ENCODE peak calls at places on chromosomes 4 and X, in eight cellular contexts. O is lung; R is keratinocyte; F is CD8-positive, alpha-beta T cell; S is NT2/D1; E is psoas muscle; I is upper lobe of right lung; Q is CD8-positive, alpha-beta memory T cell. P is an unnamed sample.

GRCh38 chrX:119756926-119757635 is 1.3 kb upstream of the SOWAHD start:
- DNase-seq in I (no peak), S (no peak), Q (no peak), O (no peak), E (no peak), F (no peak), R (no peak), P (no peak)

GRCh38 chr4:19748470-19748869 is 503.2 kb upstream of the SLIT2 start:
- DNase-seq in S (no peak), E (no peak), R (no peak), I (no peak), Q (no peak), O (peak; percentile 56), F (no peak), P (no peak)

GRCh38 chr4:2194556-2194955 is 47.4 kb downstream of the HAUS3 start:
- DNase-seq in F (no peak), S (no peak), Q (no peak), E (no peak), I (no peak), R (no peak), O (no peak), P (no peak)

GRCh38 chr4:83112678-83113428 is 1.7 kb downstream of the PLAC8 start:
- DNase-seq in R (no peak), Q (no peak), I (no peak), F (peak; percentile 33), E (no peak), O (no peak), S (no peak), P (no peak)

GRCh38 chr4:8645753-8646124 is 53.2 kb downstream of the CPZ start:
- DNase-seq in I (peak; percentile 51), Q (no peak), S (no peak), F (no peak), R (no peak), E (no peak), O (no peak), P (no peak)

GRCh38 chr4:48254381-48255072 is 15.1 kb downstream of the TEC start:
- DNase-seq in Q (no peak), F (no peak), S (no peak), I (no peak), O (peak; percentile 50), R (no peak), E (no peak), P (no peak)

GRCh38 chrX:16060252-16060651 is 63.1 kb upstream of the GRPR start:
- DNase-seq in O (no peak), F (no peak), S (no peak), E (no peak), Q (no peak), I (no peak), R (no peak), P (no peak)

GRCh38 chr4:114272226-114272625 is 292.8 kb upstream of the ARSJ start:
- DNase-seq in F (no peak), E (no peak), Q (no peak), R (peak; percentile 71), I (no peak), S (no peak), O (no peak), P (no peak)

GRCh38 chr4:89837385-89837995 is 529 bp upstream of the SNCA start:
- DNase-seq in O (no peak), I (no peak), F (no peak), E (no peak), R (peak; percentile 11), Q (no peak), S (peak; percentile 8), P (no peak)

GRCh38 chrX:10617964-10618342 is 2.4 kb downstream of the MID1 start:
- DNase-seq in I (no peak), O (peak; percentile 56), E (no peak), S (no peak), F (no peak), R (no peak), Q (no peak), P (no peak)

GRCh38 chr4:20813698-20814097 is 113.4 kb downstream of the PACRGL start:
- DNase-seq in Q (no peak), F (no peak), E (no peak), I (no peak), R (no peak), S (no peak), O (no peak), P (no peak)

GRCh38 chr4:80202784-80203553 is 5.7 kb downstream of the PRDM8 start:
- DNase-seq in R (no peak), O (no peak), Q (peak; percentile 40), F (peak; percentile 51), E (no peak), I (peak; percentile 68), S (no peak), P (peak; percentile 42)

GRCh38 chr4:123046096-123046495 is 123.7 kb upstream of the NUDT6 start:
- DNase-seq in I (no peak), O (no peak), S (no peak), Q (no peak), R (no peak), E (no peak), F (no peak), P (no peak)

GRCh38 chr4:123055943-123056342 is 133.5 kb upstream of the NUDT6 start:
- DNase-seq in I (no peak), O (no peak), R (no peak), E (no peak), Q (no peak), S (no peak), F (no peak), P (no peak)

GRCh38 chr4:123052007-123052406 is 129.6 kb upstream of the NUDT6 start:
- DNase-seq in Q (no peak), F (no peak), O (no peak), E (no peak), S (no peak), I (no peak), R (no peak), P (no peak)

DNA sequence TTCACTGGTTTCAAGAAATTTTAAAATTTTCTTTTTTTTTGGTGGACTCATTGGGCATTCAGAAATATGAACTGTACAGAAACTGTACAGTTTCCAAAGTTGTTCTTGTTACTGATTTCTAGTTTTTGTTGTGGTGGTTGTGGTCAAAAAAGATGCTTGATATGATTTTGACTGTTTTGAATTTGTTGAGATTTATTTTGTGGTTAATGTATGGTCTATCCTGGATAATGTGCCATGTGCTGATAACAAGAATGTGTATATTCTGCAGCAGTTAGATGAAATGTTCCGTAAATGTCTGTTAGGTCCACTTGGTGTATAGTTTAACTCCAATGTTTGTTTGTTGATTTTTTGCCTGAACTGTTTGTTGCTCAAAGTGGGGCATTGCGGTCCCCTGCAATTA is 127.6 kb upstream of the NUDT6 start:
- DNase-seq in O (no peak), Q (no peak), E (no peak), R (no peak), S (no peak), F (no peak), I (no peak), P (no peak)
- H3K9me3 ChIP-seq in O (peaks cover 11% of the 10 kb centered on the region), Q (peaks cover 11% of the 10 kb centered on the region), E (peaks cover 38% of the 10 kb centered on the region), R (no peaks in the 10 kb centered on the region), S (peaks cover 9% of the 10 kb centered on the region), F (no peaks in the 10 kb centered on the region), I (peaks cover 18% of the 10 kb centered on the region), P (peaks cover 2% of the 10 kb centered on the region)

GRCh38 chr4:11768251-11768972 is 339.7 kb upstream of the HS3ST1 start:
- DNase-seq in O (no peak), R (no peak), Q (no peak), F (no peak), I (no peak), E (no peak), S (no peak), P (no peak)

GRCh38 chr4:11774346-11774745 is 345.7 kb upstream of the HS3ST1 start:
- DNase-seq in F (no peak), E (no peak), S (no peak), Q (no peak), I (no peak), R (no peak), O (no peak), P (no peak)

GRCh38 chr4:11769425-11769824 is 340.7 kb upstream of the HS3ST1 start:
- DNase-seq in Q (no peak), R (no peak), F (no peak), I (no peak), O (no peak), E (no peak), S (no peak), P (no peak)

GRCh38 chr4:11777447-11777846 is 348.8 kb upstream of the HS3ST1 start:
- DNase-seq in O (no peak), E (no peak), F (no peak), Q (no peak), I (no peak), S (no peak), R (no peak), P (no peak)

GRCh38 chr4:11773798-11774197 is 345.1 kb upstream of the HS3ST1 start:
- DNase-seq in E (no peak), R (no peak), Q (no peak), O (no peak), I (no peak), F (no peak), S (no peak), P (no peak)
- H3K9me3 ChIP-seq in E (no peaks in the 10 kb centered on the region), R (no peaks in the 10 kb centered on the region), Q (no peaks in the 10 kb centered on the region), O (no peaks in the 10 kb centered on the region), I (no peaks in the 10 kb centered on the region), F (no peaks in the 10 kb centered on the region), S (peaks cover 3% of the 10 kb centered on the region), P (no peaks in the 10 kb centered on the region)

DNA sequence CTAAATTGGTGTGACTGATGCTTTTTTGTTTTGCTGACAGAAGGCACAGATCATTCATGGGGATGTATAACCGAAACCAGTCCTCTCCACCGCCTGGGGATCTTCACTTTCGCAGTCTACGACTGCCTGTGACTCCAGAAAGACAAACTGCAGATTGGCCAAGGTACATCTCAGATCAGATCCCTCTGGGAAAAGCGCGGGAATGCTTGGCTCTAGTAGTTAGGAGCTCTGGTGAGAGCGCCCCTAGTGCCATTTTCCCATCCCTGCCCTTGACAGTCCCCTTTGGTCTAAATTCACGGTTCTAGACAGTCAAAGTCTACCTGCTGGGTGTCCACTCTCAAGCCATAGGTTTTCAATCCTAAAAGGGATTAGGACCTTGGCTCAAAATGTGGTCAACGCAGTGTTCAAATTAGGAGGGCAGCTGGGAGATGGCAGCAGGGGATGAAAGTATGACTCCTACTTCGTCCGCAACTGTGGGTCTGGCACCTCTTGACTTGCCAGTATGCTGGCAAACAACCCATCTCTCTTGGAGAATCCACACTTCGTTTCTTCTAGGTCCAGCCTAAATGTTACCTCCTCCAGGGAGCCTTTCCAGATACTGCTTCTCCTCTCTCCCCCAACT is 6.9 kb upstream of the HAND2 start:
- DNase-seq in O (no peak), F (no peak), R (no peak), I (no peak), Q (no peak), S (no peak), E (no peak), P (no peak)
- H3K9me3 ChIP-seq in O (no peaks in the 10 kb centered on the region), F (no peaks in the 10 kb centered on the region), R (no peaks in the 10 kb centered on the region), I (no peaks in the 10 kb centered on the region), Q (no peaks in the 10 kb centered on the region), S (no peaks in the 10 kb centered on the region), E (no peaks in the 10 kb centered on the region), P (peaks cover 6% of the 10 kb centered on the region)

GRCh38 chrX:57929373-57929772 is 19.1 kb upstream of the ZXDA start:
- DNase-seq in Q (no peak), I (no peak), E (no peak), F (no peak), S (peak; percentile 42), R (no peak), O (no peak), P (no peak)

GRCh38 chrX:57930051-57930450 is 19.8 kb upstream of the ZXDA start:
- DNase-seq in E (no peak), O (no peak), S (no peak), R (no peak), Q (no peak), F (no peak), I (no peak), P (no peak)

GRCh38 chrX:57932266-57932665 is 22.0 kb upstream of the ZXDA start:
- DNase-seq in Q (no peak), E (no peak), R (no peak), O (no peak), S (no peak), F (no peak), I (no peak), P (no peak)

GRCh38 chrX:57933321-57933720 is 23.1 kb upstream of the ZXDA start:
- DNase-seq in I (no peak), Q (no peak), S (no peak), O (no peak), E (no peak), F (no peak), R (no peak), P (no peak)
- H3K9me3 ChIP-seq in I (no peaks in the 10 kb centered on the region), Q (no peaks in the 10 kb centered on the region), S (no peaks in the 10 kb centered on the region), O (no peaks in the 10 kb centered on the region), E (no peaks in the 10 kb centered on the region), F (no peaks in the 10 kb centered on the region), R (no peaks in the 10 kb centered on the region), P (no peaks in the 10 kb centered on the region)

P was measured in T-helper 17 cell.